ENCODE peak calls at places on chromosomes 5 and 9, in four cellular contexts. One of them, this sample, is unnamed.
A peak's percentile ranks its signal among the peaks of the same experiment; 100 is the strongest.

GRCh38 chr5:157245477-157245876 is 20.4 kb upstream of the CYFIP2 start:
- DNase-seq in IMR-90: no peak
- DNase-seq in heart left ventricle: no peak
- DNase-seq in MM.1S: no peak
- DNase-seq in this sample: peak; percentile 34

GRCh38 chr5:113232667-113233066 is 202.1 kb downstream of the TSSK1B start:
- DNase-seq in heart left ventricle: peak; percentile 33
- DNase-seq in MM.1S: no peak
- DNase-seq in IMR-90: no peak
- DNase-seq in this sample: no peak

GRCh38 chr9:88313364-88314220 is 74.7 kb upstream of the SPIN1 start:
- DNase-seq in heart left ventricle: no peak
- DNase-seq in MM.1S: no peak
- DNase-seq in IMR-90: no peak
- DNase-seq in this sample: no peak

GRCh38 chr5:174115226-174115625 is 69.7 kb downstream of the NSG2 start:
- DNase-seq in IMR-90: no peak
- DNase-seq in MM.1S: no peak
- DNase-seq in heart left ventricle: no peak
- DNase-seq in this sample: no peak

GRCh38 chr5:131209506-131210191 is 38.9 kb downstream of the LYRM7 start:
- DNase-seq in heart left ventricle: no peak
- DNase-seq in MM.1S: no peak
- DNase-seq in IMR-90: no peak
- DNase-seq in this sample: peak; percentile 24

GRCh38 chr5:78060421-78060820 is 234.1 kb downstream of the AP3B1 start:
- DNase-seq in heart left ventricle: no peak
- DNase-seq in IMR-90: peak; percentile 83
- DNase-seq in MM.1S: no peak
- DNase-seq in this sample: no peak

GRCh38 chr5:138179277-138179857 is 455 bp downstream of the KIF20A start:
- DNase-seq in IMR-90: no peak
- DNase-seq in heart left ventricle: no peak
- DNase-seq in MM.1S: peak; percentile 9
- DNase-seq in this sample: peak; percentile 28

GRCh38 chr9:98698856-98699255 is 9.9 kb downstream of the GABBR2 start:
- DNase-seq in heart left ventricle: no peak
- DNase-seq in IMR-90: no peak
- DNase-seq in MM.1S: no peak
- DNase-seq in this sample: no peak

GRCh38 chr5:59099270-59099994 is 516.6 kb downstream of the RAB3C start:
- DNase-seq in MM.1S: no peak
- DNase-seq in IMR-90: peak; percentile 96
- DNase-seq in heart left ventricle: no peak
- DNase-seq in this sample: no peak

GRCh38 chr5:172509405-172509781 is 55.1 kb upstream of the SH3PXD2B start:
- DNase-seq in IMR-90: no peak
- DNase-seq in heart left ventricle: peak; percentile 77
- DNase-seq in MM.1S: no peak
- DNase-seq in this sample: no peak

GRCh38 chr9:87778996-87779395 is 53.1 kb downstream of the CTSL start:
- DNase-seq in MM.1S: no peak
- DNase-seq in IMR-90: no peak
- DNase-seq in heart left ventricle: no peak
- DNase-seq in this sample: no peak

GRCh38 chr5:67263656-67264055 is 67.1 kb upstream of the CD180 start:
- DNase-seq in IMR-90: no peak
- DNase-seq in heart left ventricle: no peak
- DNase-seq in MM.1S: no peak
- DNase-seq in this sample: no peak

GRCh38 chr5:10352404-10353240 is 873 bp upstream of the MARCHF6 start:
- DNase-seq in IMR-90: peak; percentile 52
- DNase-seq in MM.1S: peak; percentile 74
- DNase-seq in heart left ventricle: no peak
- DNase-seq in this sample: no peak

GRCh38 chr9:4048441-4048840 is 251.4 kb downstream of the GLIS3 start:
- DNase-seq in MM.1S: peak; percentile 12
- DNase-seq in IMR-90: peak; percentile 64
- DNase-seq in heart left ventricle: no peak
- DNase-seq in this sample: peak; percentile 27

GRCh38 chr5:144831650-144832049 is 661.0 kb downstream of the KCTD16 start:
- DNase-seq in MM.1S: no peak
- DNase-seq in heart left ventricle: no peak
- DNase-seq in IMR-90: no peak
- DNase-seq in this sample: no peak

GRCh38 chr9:36854034-36854433 is 180.0 kb downstream of the PAX5 start:
- DNase-seq in IMR-90: no peak
- DNase-seq in heart left ventricle: no peak
- DNase-seq in MM.1S: no peak
- DNase-seq in this sample: no peak

GRCh38 chr5:60521379-60522298 is 178.3 kb downstream of the DEPDC1B start:
- DNase-seq in MM.1S: peak; percentile 70
- DNase-seq in heart left ventricle: no peak
- DNase-seq in IMR-90: no peak
- DNase-seq in this sample: no peak

GRCh38 chr5:78569441-78569840 is 79.1 kb downstream of the LHFPL2 start:
- DNase-seq in IMR-90: peak; percentile 87
- DNase-seq in heart left ventricle: peak; percentile 46
- DNase-seq in MM.1S: no peak
- DNase-seq in this sample: peak; percentile 60

GRCh38 chr9:76459691-76460635 is 981 bp downstream of the GCNT1 start:
- DNase-seq in heart left ventricle: peak; percentile 18
- DNase-seq in MM.1S: peak; percentile 36
- DNase-seq in IMR-90: peak; percentile 62
- DNase-seq in this sample: peak; percentile 23

GRCh38 chr5:95872333-95873268 is 50.1 kb upstream of the GLRX start:
- DNase-seq in MM.1S: no peak
- DNase-seq in heart left ventricle: no peak
- DNase-seq in IMR-90: no peak
- DNase-seq in this sample: no peak

GRCh38 chr5:56383761-56384160 is 150.6 kb upstream of the ANKRD55 start:
- DNase-seq in IMR-90: no peak
- DNase-seq in MM.1S: no peak
- DNase-seq in heart left ventricle: no peak
- DNase-seq in this sample: no peak

GRCh38 chr5:73764586-73764985 is 138.6 kb downstream of the ARHGEF28 start:
- DNase-seq in IMR-90: peak; percentile 82
- DNase-seq in MM.1S: no peak
- DNase-seq in heart left ventricle: no peak
- DNase-seq in this sample: no peak

GRCh38 chr9:95642189-95642588 is 125.4 kb upstream of the PTCH1 start:
- DNase-seq in MM.1S: no peak
- DNase-seq in IMR-90: no peak
- DNase-seq in heart left ventricle: no peak
- DNase-seq in this sample: no peak

GRCh38 chr5:34914671-34915138 is 599 bp downstream of the RAD1 start:
- DNase-seq in MM.1S: peak; percentile 43
- DNase-seq in IMR-90: peak; percentile 29
- DNase-seq in heart left ventricle: peak; percentile 14
- DNase-seq in this sample: peak; percentile 21

GRCh38 chr5:5373351-5374033 is 49.0 kb upstream of the ICE1 start:
- DNase-seq in heart left ventricle: no peak
- DNase-seq in MM.1S: no peak
- DNase-seq in IMR-90: no peak
- DNase-seq in this sample: no peak

GRCh38 chr9:33166263-33167083 is 663 bp downstream of the B4GALT1 start:
- DNase-seq in IMR-90: no peak
- DNase-seq in heart left ventricle: peak; percentile 59
- DNase-seq in MM.1S: peak; percentile 22
- DNase-seq in this sample: peak; percentile 51

GRCh38 chr9:137445930-137446431 is 4.8 kb upstream of the ENTPD8 start:
- DNase-seq in MM.1S: no peak
- DNase-seq in IMR-90: no peak
- DNase-seq in heart left ventricle: no peak
- DNase-seq in this sample: no peak

DNA sequence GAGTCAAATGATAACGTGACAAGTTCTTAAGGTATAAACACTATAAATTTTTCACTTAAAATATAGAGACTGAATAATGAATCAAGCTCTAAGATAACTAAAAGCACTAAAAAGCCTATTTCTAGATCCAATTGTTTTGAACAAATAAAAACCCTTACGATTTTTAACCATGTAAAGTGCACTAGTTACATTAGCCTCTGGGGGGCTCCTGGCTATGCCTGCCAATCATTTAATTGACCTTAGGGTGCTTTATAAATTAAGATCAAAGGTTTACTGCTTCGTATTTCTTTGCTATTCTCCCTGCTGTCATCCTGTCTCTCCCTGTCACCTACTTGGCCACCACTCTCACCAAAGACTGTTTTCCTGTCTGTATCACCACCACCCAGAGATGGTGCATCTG is 133.4 kb downstream of the ESM1 start:
- DNase-seq in IMR-90: no peak
- DNase-seq in MM.1S: no peak
- DNase-seq in heart left ventricle: no peak
- DNase-seq in this sample: no peak
- TF ChIP-seq CTCF in IMR-90: no peak
- TF ChIP-seq CTCF in MM.1S: peak; percentile 8
- TF ChIP-seq CTCF in heart left ventricle: no peak
- TF ChIP-seq CTCF in this sample: peak; percentile 45

DNA sequence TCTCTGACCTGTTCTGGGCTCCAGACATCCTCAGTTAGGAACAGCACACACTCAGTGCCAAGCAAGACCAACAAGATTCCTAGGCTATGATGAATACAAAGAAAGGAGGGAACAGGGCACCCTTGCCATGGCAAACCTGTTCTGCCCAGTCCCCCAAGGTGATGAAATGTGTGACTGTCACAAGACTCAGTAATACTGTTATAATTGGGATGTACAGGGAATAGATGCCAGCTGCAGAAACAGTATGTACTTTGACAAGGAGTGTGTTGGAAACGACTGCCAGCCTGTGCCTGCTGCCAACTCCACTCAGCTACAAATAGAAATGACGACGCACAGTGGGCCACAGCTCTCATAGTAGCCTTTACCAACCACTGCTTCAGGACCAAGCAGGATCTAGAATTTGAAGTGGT is 453.0 kb downstream of the EFNA5 start:
- DNase-seq in IMR-90: no peak
- DNase-seq in MM.1S: no peak
- DNase-seq in heart left ventricle: peak; percentile 77
- DNase-seq in this sample: no peak
- H3K27ac ChIP-seq in IMR-90: no peak overlapping the region
- H3K27ac ChIP-seq in MM.1S: no peak overlapping the region
- H3K27ac ChIP-seq in heart left ventricle: peak overlapping the region; percentile 66
- H3K27ac ChIP-seq in this sample: no peak overlapping the region

DNA sequence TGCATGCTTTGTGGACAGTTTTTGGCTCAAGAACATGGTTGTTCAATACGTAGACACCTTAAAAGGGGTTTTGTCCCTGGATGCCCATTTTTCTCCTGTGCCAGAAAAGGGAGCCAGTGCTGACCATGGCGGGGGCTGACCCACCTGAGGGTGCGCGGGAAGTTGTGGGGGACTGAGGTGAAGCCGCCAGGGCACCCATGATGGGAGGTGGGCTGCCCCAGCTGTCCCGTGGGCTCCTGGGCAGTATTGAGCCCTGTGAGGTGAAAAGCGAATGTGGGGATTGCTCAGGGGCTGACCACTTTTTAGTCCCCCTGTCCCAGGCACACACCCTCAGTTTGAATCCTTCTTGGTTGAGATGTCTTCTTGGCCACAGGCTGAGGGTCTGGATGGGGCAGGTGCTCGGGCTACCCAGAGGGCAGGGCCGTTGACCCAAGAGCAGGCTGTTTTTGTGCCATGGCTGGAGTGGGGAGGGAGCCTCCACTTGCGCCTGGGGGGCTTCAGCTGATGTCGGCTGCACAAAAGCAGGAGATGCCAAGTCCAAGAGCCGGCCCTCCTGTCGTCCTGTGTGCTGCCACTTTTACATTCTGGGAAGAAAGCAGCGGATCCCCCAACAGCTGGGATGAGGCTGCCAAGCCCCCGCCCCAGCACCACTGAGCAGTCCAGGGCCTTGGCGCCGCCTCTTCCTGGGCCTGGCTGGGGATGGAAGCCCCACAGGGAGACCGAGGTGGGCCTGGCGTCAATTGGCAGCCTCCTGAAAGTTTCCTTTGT is 120.1 kb downstream of the WNK2 start:
- DNase-seq in IMR-90: no peak
- DNase-seq in MM.1S: no peak
- DNase-seq in heart left ventricle: no peak
- DNase-seq in this sample: no peak
- H3K4me1 ChIP-seq in IMR-90: no peaks in the 10 kb centered on the region
- H3K4me1 ChIP-seq in MM.1S: peaks cover 5% of the 10 kb centered on the region
- H3K4me1 ChIP-seq in heart left ventricle: peaks cover 7% of the 10 kb centered on the region
- H3K4me1 ChIP-seq in this sample: no peaks in the 10 kb centered on the region

GRCh38 chr5:8254674-8255073 is 385.7 kb downstream of the MTRR start:
- DNase-seq in IMR-90: no peak
- DNase-seq in heart left ventricle: no peak
- DNase-seq in MM.1S: no peak
- DNase-seq in this sample: no peak
- TF ChIP-seq CTCF in IMR-90: no peak
- TF ChIP-seq CTCF in heart left ventricle: no peak
- TF ChIP-seq CTCF in MM.1S: no peak
- TF ChIP-seq CTCF in this sample: no peak

GRCh38 chr5:40134883-40135520 is 544.7 kb upstream of the PTGER4 start:
- DNase-seq in IMR-90: no peak
- DNase-seq in heart left ventricle: no peak
- DNase-seq in MM.1S: no peak
- DNase-seq in this sample: no peak
- H3K27ac ChIP-seq in IMR-90: no peak overlapping the region
- H3K27ac ChIP-seq in heart left ventricle: no peak overlapping the region
- H3K27ac ChIP-seq in MM.1S: no peak overlapping the region
- H3K27ac ChIP-seq in this sample: no peak overlapping the region

GRCh38 chr9:136079211-136079915 is 15.7 kb downstream of the NACC2 start:
- DNase-seq in IMR-90: no peak
- DNase-seq in heart left ventricle: no peak
- DNase-seq in MM.1S: no peak
- DNase-seq in this sample: no peak
- H3K4me1 ChIP-seq in IMR-90: peaks cover 7% of the 10 kb centered on the region
- H3K4me1 ChIP-seq in heart left ventricle: peaks cover 28% of the 10 kb centered on the region
- H3K4me1 ChIP-seq in MM.1S: no peaks in the 10 kb centered on the region
- H3K4me1 ChIP-seq in this sample: peaks cover 15% of the 10 kb centered on the region